ENCODE peak calls at places on chromosome 22, in nine cellular contexts. O is stimulated activated CD4-positive, alpha-beta T cell treated with anti-CD3 and anti-CD28 coated beads, Interleukin-1b, Interleukin-23, amount 100 ng/mL, for 1 hour; P is psoas muscle; I is stimulated activated CD8-positive, alpha-beta memory T cell treated with anti-CD3 and anti-CD28 coated beads, Interleukin-15, amount 100 ng/mL, for 1 hour; S is G401; Y is NCI-H460; L is NCI-H2081; M is activated naive CD8-positive, alpha-beta T cell treated with anti-CD3 and anti-CD28 coated beads, Interleukin-2, amount 50 U/mL, for 24 hours; A is ELR. X is an unnamed sample.

GRCh38 chr22:36386351-36386899 is 1.3 kb downstream of the MYH9 start:
- DNase-seq in O (no peak), P (peak; percentile 60), I (no peak), S (peak; percentile 52), Y (no peak), L (peak; percentile 73), M (peak; percentile 74), A (peak; percentile 72), X (no peak)

GRCh38 chr22:29143848-29144785 is 61.6 kb upstream of the EMID1 start:
- DNase-seq in O (no peak), P (peak; percentile 75), I (no peak), S (no peak), Y (no peak), L (peak; percentile 64), M (no peak), A (no peak), X (no peak)

GRCh38 chr22:33240901-33241300 is 182.7 kb upstream of the SYN3 start:
- DNase-seq in O (no peak), P (no peak), I (no peak), S (no peak), Y (no peak), L (no peak), M (no peak), A (no peak), X (no peak)

GRCh38 chr22:27438271-27438980 is 363.1 kb downstream of the MN1 start:
- DNase-seq in O (no peak), P (peak; percentile 69), I (no peak), S (peak; percentile 2), Y (no peak), L (peak; percentile 26), M (no peak), A (no peak), X (no peak)

GRCh38 chr22:31631381-31631780 is 30.6 kb downstream of the PISD start:
- DNase-seq in O (no peak), P (no peak), I (no peak), S (no peak), Y (no peak), L (no peak), M (no peak), A (no peak), X (no peak)

GRCh38 chr22:26527574-26528465 is 15.5 kb upstream of the TFIP11 start:
- DNase-seq in O (no peak), P (peak; percentile 70), I (no peak), S (no peak), Y (no peak), L (no peak), M (no peak), A (no peak), X (no peak)

GRCh38 chr22:36797988-36798670 is 18.7 kb downstream of the PVALB start:
- DNase-seq in O (no peak), P (no peak), I (no peak), S (no peak), Y (no peak), L (no peak), M (no peak), A (no peak), X (no peak)

GRCh38 chr22:34105461-34106062 is 185.3 kb upstream of the LARGE1 start:
- DNase-seq in O (no peak), P (peak; percentile 63), I (no peak), S (peak; percentile 51), Y (no peak), L (no peak), M (peak; percentile 25), A (no peak), X (no peak)

GRCh38 chr22:49017769-49018330 is 809.8 kb downstream of the BRD1 start:
- DNase-seq in O (no peak), P (no peak), I (no peak), S (no peak), Y (no peak), L (no peak), M (no peak), A (no peak), X (no peak)

GRCh38 chr22:47176573-47177333 is 414.3 kb downstream of the TBC1D22A start:
- DNase-seq in O (no peak), P (peak; percentile 47), I (no peak), S (no peak), Y (no peak), L (no peak), M (no peak), A (no peak), X (no peak)

GRCh38 chr22:23204541-23205157 is 24.3 kb downstream of the BCR start:
- DNase-seq in O (no peak), P (peak; percentile 81), I (no peak), S (peak; percentile 94), Y (no peak), L (peak; percentile 80), M (no peak), A (no peak), X (peak; percentile 88)

GRCh38 chr22:17103351-17103750 is 17.8 kb downstream of the TMEM121B start:
- DNase-seq in O (no peak), P (no peak), I (no peak), S (no peak), Y (no peak), L (no peak), M (no peak), A (no peak), X (no peak)

GRCh38 chr22:36433318-36434231 is 45.8 kb upstream of the MYH9 start:
- DNase-seq in O (no peak), P (no peak), I (no peak), S (peak; percentile 78), Y (no peak), L (peak; percentile 92), M (no peak), A (no peak), X (peak; percentile 35)

GRCh38 chr22:43512279-43512678 is 100.5 kb downstream of the MPPED1 start:
- DNase-seq in O (no peak), P (no peak), I (no peak), S (no peak), Y (no peak), L (no peak), M (no peak), A (no peak), X (no peak)

GRCh38 chr22:26534874-26535470 is 22.7 kb upstream of the TFIP11 start:
- DNase-seq in O (no peak), P (no peak), I (no peak), S (no peak), Y (no peak), L (no peak), M (no peak), A (no peak), X (no peak)

GRCh38 chr22:30777589-30777988 is 82.9 kb downstream of the OSBP2 start:
- DNase-seq in O (no peak), P (no peak), I (no peak), S (no peak), Y (no peak), L (no peak), M (no peak), A (no peak), X (no peak)

GRCh38 chr22:31647516-31647915 is 14.5 kb downstream of the PISD start:
- DNase-seq in O (no peak), P (no peak), I (no peak), S (no peak), Y (no peak), L (no peak), M (no peak), A (peak; percentile 90), X (no peak)

GRCh38 chr22:31187627-31188026 is 24.5 kb upstream of the LIMK2 start:
- DNase-seq in O (no peak), P (no peak), I (no peak), S (no peak), Y (no peak), L (no peak), M (no peak), A (no peak), X (no peak)

X was measured in cerebellar nuclear complex.